ENCODE peak calls at places on chromosomes 7 and 10, in eight cellular contexts. O is non-pigmented ciliary epithelial cell, W is sigmoid colon, S is dorsolateral prefrontal cortex, P is colonic mucosa, G is NCI-H2081 treated with DMSO at 0.1 percent for 48 hours, C is DMS 273 treated with DMSO at 0.1 percent for 48 hours, T is lower lobe of right lung. J is an unnamed sample.

GRCh38 chr10:19728376-19728775 is 87.9 kb upstream of the PLXDC2 start:
- DNase-seq in O (no peak), W (no peak), S (no peak), P (no peak), G (no peak), C (no peak), T (no peak), J (no peak)

GRCh38 chr10:44591911-44592310 is 207.0 kb upstream of the CXCL12 start:
- DNase-seq in O (no peak), W (no peak), S (no peak), P (no peak), G (no peak), C (no peak), T (no peak), J (no peak)

GRCh38 chr10:23981520-23982309 is 227.2 kb upstream of the KIAA1217 start:
- DNase-seq in O (no peak), W (no peak), S (no peak), P (no peak), G (no peak), C (no peak), T (no peak), J (no peak)

GRCh38 chr7:142413280-142414000 is 155.6 kb upstream of the PRSS58 start:
- DNase-seq in O (no peak), W (no peak), S (no peak), P (no peak), G (no peak), C (no peak), T (no peak), J (no peak)

GRCh38 chr10:97445357-97445721 is 467 bp downstream of the EXOSC1 start:
- DNase-seq in O (no peak), W (no peak), S (no peak), P (no peak), G (no peak), C (no peak), T (no peak), J (no peak)

GRCh38 chr7:98329100-98329871 is 47.8 kb downstream of the BRI3 start:
- DNase-seq in O (no peak), W (no peak), S (no peak), P (no peak), G (no peak), C (no peak), T (no peak), J (no peak)

GRCh38 chr7:20350518-20350951 is 19.8 kb downstream of the ITGB8 start:
- DNase-seq in O (no peak), W (peak), S (peak), P (peak), G (no peak), C (no peak), T (no peak), J (no peak)

GRCh38 chr10:3339531-3339950 is 167.0 kb upstream of the PITRM1 start:
- DNase-seq in O (peak), W (no peak), S (no peak), P (no peak), G (no peak), C (no peak), T (no peak), J (no peak)

GRCh38 chr10:100653238-100653956 is 92.0 kb upstream of the PAX2 start:
- DNase-seq in O (no peak), W (no peak), S (no peak), P (no peak), G (no peak), C (no peak), T (no peak), J (no peak)

GRCh38 chr10:80530251-80530650 is 7.5 kb upstream of the SH2D4B start:
- DNase-seq in O (no peak), W (no peak), S (no peak), P (no peak), G (no peak), C (peak), T (no peak), J (no peak)

GRCh38 chr7:84697506-84697905 is 489.4 kb downstream of the SEMA3D start:
- DNase-seq in O (peak), W (no peak), S (no peak), P (no peak), G (no peak), C (no peak), T (no peak), J (no peak)

GRCh38 chr10:93703066-93703465 is 674 bp upstream of the FRA10AC1 start:
- DNase-seq in O (no peak), W (no peak), S (peak), P (peak), G (no peak), C (no peak), T (no peak), J (no peak)

GRCh38 chr7:111168182-111168581 is 77.3 kb downstream of the LRRN3 start:
- DNase-seq in O (no peak), W (no peak), S (no peak), P (no peak), G (peak), C (peak), T (no peak), J (no peak)

GRCh38 chr10:72490951-72491350 is 134.9 kb downstream of the MICU1 start:
- DNase-seq in O (peak), W (no peak), S (no peak), P (no peak), G (no peak), C (no peak), T (no peak), J (no peak)

GRCh38 chr7:122402235-122402634 is 97.7 kb upstream of the FEZF1 start:
- DNase-seq in O (no peak), W (no peak), S (no peak), P (no peak), G (no peak), C (no peak), T (no peak), J (no peak)

GRCh38 chr10:86953747-86954680 is 3.4 kb downstream of the MMRN2 start:
- DNase-seq in O (no peak), W (peak), S (no peak), P (no peak), G (no peak), C (no peak), T (peak), J (no peak)

GRCh38 chr7:36272567-36273269 is 116.9 kb upstream of the ANLN start:
- DNase-seq in O (no peak), W (peak), S (no peak), P (no peak), G (no peak), C (no peak), T (peak), J (no peak)

GRCh38 chr7:108525327-108525984 is 479 bp downstream of the PNPLA8 start:
- DNase-seq in O (peak), W (peak), S (no peak), P (peak), G (peak), C (peak), T (no peak), J (no peak)

J was measured in stomach.